ENCODE peak calls at places on chromosome 2, in five cellular contexts. P is EH; R is effector memory CD8-positive, alpha-beta T cell; A is kidney epithelial cell; H is GM12891. K is an unnamed sample.

GRCh38 chr2:128276878-128277675 is 41.6 kb downstream of the HS6ST1 start:
- DNase-seq in A (no peak), R (no peak), H (no peak), P (no peak), K (no peak)

GRCh38 chr2:102321954-102322719 is 10.8 kb downstream of the IL1RL1 start:
- DNase-seq in R (no peak), H (no peak), P (no peak), A (no peak), K (no peak)

GRCh38 chr2:217703102-217703501 is 299.7 kb downstream of the TNS1 start:
- DNase-seq in H (no peak), R (no peak), A (no peak), P (no peak), K (no peak)

GRCh38 chr2:106886916-106887758 is 1.2 kb upstream of the ST6GAL2 start:
- DNase-seq in P (no peak), A (peak), R (no peak), H (peak), K (peak)

GRCh38 chr2:36329746-36330145 is 25.8 kb upstream of the CRIM1 start:
- DNase-seq in H (no peak), A (peak), P (peak), R (no peak), K (peak)

GRCh38 chr2:218782529-218782845 is 540 bp downstream of the CYP27A1 start:
- DNase-seq in H (no peak), P (peak), A (no peak), R (no peak), K (peak)

GRCh38 chr2:224946911-224947310 is 95.4 kb downstream of the DOCK10 start:
- DNase-seq in P (peak), H (no peak), R (no peak), A (no peak), K (peak)

GRCh38 chr2:192887296-192887695 is 692.6 kb upstream of the TMEFF2 start:
- DNase-seq in H (no peak), A (no peak), R (no peak), P (no peak), K (peak)

GRCh38 chr2:98940102-98940501 is 4.1 kb upstream of the CRACDL start:
- DNase-seq in R (no peak), H (no peak), P (no peak), A (no peak), K (no peak)

K was measured in adipocyte.